ENCODE peak calls at places on chromosomes 12 and 14, in seven cellular contexts. One of them, this sample, is unnamed.

GRCh38 chr14:74508292-74508731 is 14.7 kb downstream of the ISCA2 start:
- DNase-seq in NCI-H748 treated with DMSO at 0.1 percent for 48 hours: no peak
- DNase-seq in tibial artery: peak; percentile 18
- DNase-seq in Panc1: no peak
- DNase-seq in stimulated activated naive CD8-positive, alpha-beta T cell treated with anti-CD3 and anti-CD28 coated beads, Interleukin-15, amount 100 ng/mL, for 72 hours: no peak
- DNase-seq in cardiac fibroblast: no peak
- DNase-seq in SK-MEL-5: peak; percentile 67
- DNase-seq in this sample: no peak

GRCh38 chr12:108731105-108731865 is at the start of gene CORO1C:
- DNase-seq in cardiac fibroblast: peak; percentile 98
- DNase-seq in stimulated activated naive CD8-positive, alpha-beta T cell treated with anti-CD3 and anti-CD28 coated beads, Interleukin-15, amount 100 ng/mL, for 72 hours: peak; percentile 99
- DNase-seq in SK-MEL-5: peak; percentile 97
- DNase-seq in Panc1: no peak
- DNase-seq in NCI-H748 treated with DMSO at 0.1 percent for 48 hours: peak; percentile 88
- DNase-seq in tibial artery: peak; percentile 96
- DNase-seq in this sample: peak; percentile 95

GRCh38 chr12:6694701-6695100 is 5.5 kb upstream of the ZNF384 start:
- DNase-seq in Panc1: no peak
- DNase-seq in tibial artery: no peak
- DNase-seq in stimulated activated naive CD8-positive, alpha-beta T cell treated with anti-CD3 and anti-CD28 coated beads, Interleukin-15, amount 100 ng/mL, for 72 hours: no peak
- DNase-seq in NCI-H748 treated with DMSO at 0.1 percent for 48 hours: no peak
- DNase-seq in cardiac fibroblast: no peak
- DNase-seq in SK-MEL-5: no peak
- DNase-seq in this sample: no peak

GRCh38 chr12:122471324-122472226 is 29.2 kb downstream of the ZCCHC8 start:
- DNase-seq in NCI-H748 treated with DMSO at 0.1 percent for 48 hours: peak; percentile 34
- DNase-seq in stimulated activated naive CD8-positive, alpha-beta T cell treated with anti-CD3 and anti-CD28 coated beads, Interleukin-15, amount 100 ng/mL, for 72 hours: no peak
- DNase-seq in cardiac fibroblast: peak; percentile 89
- DNase-seq in Panc1: no peak
- DNase-seq in SK-MEL-5: peak; percentile 85
- DNase-seq in tibial artery: no peak
- DNase-seq in this sample: peak; percentile 54

GRCh38 chr12:101361455-101361854 is 46.1 kb downstream of the ARL1 start:
- DNase-seq in stimulated activated naive CD8-positive, alpha-beta T cell treated with anti-CD3 and anti-CD28 coated beads, Interleukin-15, amount 100 ng/mL, for 72 hours: no peak
- DNase-seq in NCI-H748 treated with DMSO at 0.1 percent for 48 hours: no peak
- DNase-seq in Panc1: no peak
- DNase-seq in cardiac fibroblast: no peak
- DNase-seq in tibial artery: no peak
- DNase-seq in SK-MEL-5: no peak
- DNase-seq in this sample: no peak

GRCh38 chr12:52688481-52688880 is 8.3 kb upstream of the KRT1 start:
- DNase-seq in SK-MEL-5: no peak
- DNase-seq in tibial artery: no peak
- DNase-seq in Panc1: no peak
- DNase-seq in NCI-H748 treated with DMSO at 0.1 percent for 48 hours: no peak
- DNase-seq in stimulated activated naive CD8-positive, alpha-beta T cell treated with anti-CD3 and anti-CD28 coated beads, Interleukin-15, amount 100 ng/mL, for 72 hours: no peak
- DNase-seq in cardiac fibroblast: no peak
- DNase-seq in this sample: no peak

GRCh38 chr12:76618031-76618430 is 58.5 kb upstream of the OSBPL8 start:
- DNase-seq in Panc1: no peak
- DNase-seq in cardiac fibroblast: no peak
- DNase-seq in stimulated activated naive CD8-positive, alpha-beta T cell treated with anti-CD3 and anti-CD28 coated beads, Interleukin-15, amount 100 ng/mL, for 72 hours: no peak
- DNase-seq in SK-MEL-5: no peak
- DNase-seq in tibial artery: no peak
- DNase-seq in NCI-H748 treated with DMSO at 0.1 percent for 48 hours: no peak
- DNase-seq in this sample: no peak

GRCh38 chr12:75986001-75986739 is 45.4 kb downstream of the PHLDA1 start:
- DNase-seq in Panc1: no peak
- DNase-seq in SK-MEL-5: peak; percentile 91
- DNase-seq in cardiac fibroblast: no peak
- DNase-seq in tibial artery: no peak
- DNase-seq in stimulated activated naive CD8-positive, alpha-beta T cell treated with anti-CD3 and anti-CD28 coated beads, Interleukin-15, amount 100 ng/mL, for 72 hours: no peak
- DNase-seq in NCI-H748 treated with DMSO at 0.1 percent for 48 hours: peak; percentile 17
- DNase-seq in this sample: no peak

GRCh38 chr14:72024043-72024407 is 91.8 kb downstream of the RGS6 start:
- DNase-seq in SK-MEL-5: peak; percentile 70
- DNase-seq in stimulated activated naive CD8-positive, alpha-beta T cell treated with anti-CD3 and anti-CD28 coated beads, Interleukin-15, amount 100 ng/mL, for 72 hours: peak; percentile 20
- DNase-seq in tibial artery: peak; percentile 35
- DNase-seq in cardiac fibroblast: peak; percentile 50
- DNase-seq in NCI-H748 treated with DMSO at 0.1 percent for 48 hours: peak; percentile 76
- DNase-seq in Panc1: peak; percentile 15
- DNase-seq in this sample: peak; percentile 30

GRCh38 chr14:95477411-95478089 is 38.9 kb downstream of the SYNE3 start:
- DNase-seq in NCI-H748 treated with DMSO at 0.1 percent for 48 hours: no peak
- DNase-seq in stimulated activated naive CD8-positive, alpha-beta T cell treated with anti-CD3 and anti-CD28 coated beads, Interleukin-15, amount 100 ng/mL, for 72 hours: no peak
- DNase-seq in SK-MEL-5: no peak
- DNase-seq in cardiac fibroblast: no peak
- DNase-seq in Panc1: no peak
- DNase-seq in tibial artery: no peak
- DNase-seq in this sample: no peak

GRCh38 chr12:96121271-96121711 is 72.9 kb upstream of the ELK3 start:
- DNase-seq in Panc1: no peak
- DNase-seq in NCI-H748 treated with DMSO at 0.1 percent for 48 hours: no peak
- DNase-seq in tibial artery: no peak
- DNase-seq in SK-MEL-5: no peak
- DNase-seq in stimulated activated naive CD8-positive, alpha-beta T cell treated with anti-CD3 and anti-CD28 coated beads, Interleukin-15, amount 100 ng/mL, for 72 hours: no peak
- DNase-seq in cardiac fibroblast: peak; percentile 61
- DNase-seq in this sample: peak; percentile 53

GRCh38 chr14:68606644-68607043 is 186.2 kb downstream of the ZFP36L1 start:
- DNase-seq in NCI-H748 treated with DMSO at 0.1 percent for 48 hours: no peak
- DNase-seq in tibial artery: no peak
- DNase-seq in stimulated activated naive CD8-positive, alpha-beta T cell treated with anti-CD3 and anti-CD28 coated beads, Interleukin-15, amount 100 ng/mL, for 72 hours: no peak
- DNase-seq in Panc1: no peak
- DNase-seq in cardiac fibroblast: no peak
- DNase-seq in SK-MEL-5: no peak
- DNase-seq in this sample: no peak

GRCh38 chr12:111298583-111299436 is 70.1 kb downstream of the PHETA1 start:
- DNase-seq in cardiac fibroblast: peak; percentile 58
- DNase-seq in NCI-H748 treated with DMSO at 0.1 percent for 48 hours: peak; percentile 42
- DNase-seq in tibial artery: no peak
- DNase-seq in Panc1: no peak
- DNase-seq in SK-MEL-5: peak; percentile 69
- DNase-seq in stimulated activated naive CD8-positive, alpha-beta T cell treated with anti-CD3 and anti-CD28 coated beads, Interleukin-15, amount 100 ng/mL, for 72 hours: peak; percentile 54
- DNase-seq in this sample: peak; percentile 80

This sample was measured in GM10248.